ENCODE peak calls at places on chromosomes 16 and 17, in five cellular contexts. One of them, this sample, is unnamed.

GRCh38 chr16:23408242-23409201 is 44.5 kb downstream of the COG7 start:
- DNase-seq in mesenchymal stem cell: peak; percentile 73
- DNase-seq in IMR-90: peak; percentile 78
- DNase-seq in H1: no peak
- DNase-seq in trophoblast cell: peak; percentile 42
- DNase-seq in this sample: peak; percentile 32

GRCh38 chr16:55264949-55265348 is 59.1 kb upstream of the IRX6 start:
- DNase-seq in mesenchymal stem cell: no peak
- DNase-seq in IMR-90: no peak
- DNase-seq in H1: no peak
- DNase-seq in trophoblast cell: no peak
- DNase-seq in this sample: no peak

GRCh38 chr16:86723699-86724098 is 145.3 kb downstream of the FOXL1 start:
- DNase-seq in mesenchymal stem cell: no peak
- DNase-seq in IMR-90: no peak
- DNase-seq in H1: no peak
- DNase-seq in trophoblast cell: no peak
- DNase-seq in this sample: no peak

GRCh38 chr16:180921-181667 is 835 bp downstream of the HBQ1 start:
- DNase-seq in mesenchymal stem cell: peak; percentile 51
- DNase-seq in IMR-90: peak; percentile 58
- DNase-seq in H1: peak; percentile 54
- DNase-seq in trophoblast cell: peak; percentile 79
- DNase-seq in this sample: peak; percentile 80

GRCh38 chr16:69486272-69486671 is 61.9 kb downstream of the CYB5B start:
- DNase-seq in mesenchymal stem cell: no peak
- DNase-seq in IMR-90: no peak
- DNase-seq in H1: no peak
- DNase-seq in trophoblast cell: no peak
- DNase-seq in this sample: no peak

GRCh38 chr17:81665205-81666091 is 957 bp downstream of the OXLD1 start:
- DNase-seq in mesenchymal stem cell: no peak
- DNase-seq in IMR-90: peak; percentile 6
- DNase-seq in H1: no peak
- DNase-seq in trophoblast cell: no peak
- DNase-seq in this sample: no peak

GRCh38 chr16:70571623-70572022 is 48.0 kb downstream of the SF3B3 start:
- DNase-seq in mesenchymal stem cell: no peak
- DNase-seq in IMR-90: no peak
- DNase-seq in H1: no peak
- DNase-seq in trophoblast cell: no peak
- DNase-seq in this sample: no peak

GRCh38 chr17:81534157-81535006 is 6.2 kb downstream of the FSCN2 start:
- DNase-seq in mesenchymal stem cell: no peak
- DNase-seq in IMR-90: no peak
- DNase-seq in H1: no peak
- DNase-seq in trophoblast cell: no peak
- DNase-seq in this sample: no peak

GRCh38 chr17:32596666-32597065 is 109.9 kb downstream of the CDK5R1 start:
- DNase-seq in mesenchymal stem cell: no peak
- DNase-seq in IMR-90: peak; percentile 5
- DNase-seq in H1: no peak
- DNase-seq in trophoblast cell: no peak
- DNase-seq in this sample: no peak

GRCh38 chr17:36723459-36723858 is 122.1 kb downstream of the MRM1 start:
- DNase-seq in mesenchymal stem cell: no peak
- DNase-seq in IMR-90: no peak
- DNase-seq in H1: no peak
- DNase-seq in trophoblast cell: no peak
- DNase-seq in this sample: no peak

GRCh38 chr17:74832421-74832820 is 27.3 kb downstream of the GRIN2C start:
- DNase-seq in mesenchymal stem cell: no peak
- DNase-seq in IMR-90: no peak
- DNase-seq in H1: no peak
- DNase-seq in trophoblast cell: no peak
- DNase-seq in this sample: no peak

GRCh38 chr16:50555269-50555875 is 7.2 kb downstream of the NKD1 start:
- DNase-seq in mesenchymal stem cell: no peak
- DNase-seq in IMR-90: no peak
- DNase-seq in H1: no peak
- DNase-seq in trophoblast cell: no peak
- DNase-seq in this sample: no peak

GRCh38 chr17:80704381-80704819 is 159.8 kb downstream of the RPTOR start:
- DNase-seq in mesenchymal stem cell: peak; percentile 58
- DNase-seq in IMR-90: peak; percentile 38
- DNase-seq in H1: no peak
- DNase-seq in trophoblast cell: peak; percentile 79
- DNase-seq in this sample: no peak

GRCh38 chr17:75485688-75486087 is 29.3 kb downstream of the TMEM94 start:
- DNase-seq in mesenchymal stem cell: no peak
- DNase-seq in IMR-90: no peak
- DNase-seq in H1: no peak
- DNase-seq in trophoblast cell: no peak
- DNase-seq in this sample: no peak

GRCh38 chr17:19006698-19007097 is 2.1 kb upstream of the FAM83G start:
- DNase-seq in mesenchymal stem cell: no peak
- DNase-seq in IMR-90: no peak
- DNase-seq in H1: no peak
- DNase-seq in trophoblast cell: no peak
- DNase-seq in this sample: no peak

GRCh38 chr17:4944163-4944553 is 4.1 kb downstream of the RNF167 start:
- DNase-seq in mesenchymal stem cell: no peak
- DNase-seq in IMR-90: no peak
- DNase-seq in H1: no peak
- DNase-seq in trophoblast cell: peak; percentile 49
- DNase-seq in this sample: no peak

GRCh38 chr16:11264155-11264832 is 4.8 kb downstream of the TNP2 start:
- DNase-seq in mesenchymal stem cell: no peak
- DNase-seq in IMR-90: no peak
- DNase-seq in H1: no peak
- DNase-seq in trophoblast cell: no peak
- DNase-seq in this sample: no peak

GRCh38 chr17:48250949-48251348 is 143.4 kb downstream of the SNX11 start:
- DNase-seq in mesenchymal stem cell: no peak
- DNase-seq in IMR-90: no peak
- DNase-seq in H1: no peak
- DNase-seq in trophoblast cell: no peak
- DNase-seq in this sample: no peak

GRCh38 chr16:65121870-65122723 is at the start of gene CDH11:
- DNase-seq in mesenchymal stem cell: peak; percentile 92
- DNase-seq in IMR-90: peak; percentile 82
- DNase-seq in H1: no peak
- DNase-seq in trophoblast cell: no peak
- DNase-seq in this sample: peak; percentile 88

GRCh38 chr17:7558544-7559306 is at the start of gene TNFSF13:
- DNase-seq in mesenchymal stem cell: no peak
- DNase-seq in IMR-90: no peak
- DNase-seq in H1: no peak
- DNase-seq in trophoblast cell: no peak
- DNase-seq in this sample: no peak

GRCh38 chr16:75780669-75781068 is 54.4 kb upstream of the CPHXL start:
- DNase-seq in mesenchymal stem cell: no peak
- DNase-seq in IMR-90: no peak
- DNase-seq in H1: no peak
- DNase-seq in trophoblast cell: no peak
- DNase-seq in this sample: no peak

GRCh38 chr16:11396241-11397048 is 51.2 kb downstream of the RMI2 start:
- DNase-seq in mesenchymal stem cell: peak; percentile 70
- DNase-seq in IMR-90: peak; percentile 60
- DNase-seq in H1: peak; percentile 60
- DNase-seq in trophoblast cell: peak; percentile 79
- DNase-seq in this sample: peak; percentile 78

GRCh38 chr16:87682852-87683399 is 80.6 kb downstream of the JPH3 start:
- DNase-seq in mesenchymal stem cell: no peak
- DNase-seq in IMR-90: no peak
- DNase-seq in H1: no peak
- DNase-seq in trophoblast cell: no peak
- DNase-seq in this sample: no peak

GRCh38 chr17:32356378-32356743 is 6.4 kb downstream of the ZNF207 start:
- DNase-seq in mesenchymal stem cell: no peak
- DNase-seq in IMR-90: no peak
- DNase-seq in H1: no peak
- DNase-seq in trophoblast cell: no peak
- DNase-seq in this sample: no peak

GRCh38 chr17:81832608-81833159 is 407 bp downstream of the MCRIP1 start:
- DNase-seq in mesenchymal stem cell: peak; percentile 44
- DNase-seq in IMR-90: no peak
- DNase-seq in H1: no peak
- DNase-seq in trophoblast cell: peak; percentile 31
- DNase-seq in this sample: no peak

GRCh38 chr17:76272541-76273434 is 7.6 kb downstream of the UBALD2 start:
- DNase-seq in mesenchymal stem cell: peak; percentile 52
- DNase-seq in IMR-90: no peak
- DNase-seq in H1: no peak
- DNase-seq in trophoblast cell: peak; percentile 40
- DNase-seq in this sample: no peak

GRCh38 chr17:16046966-16047365 is 47.3 kb downstream of the TTC19 start:
- DNase-seq in mesenchymal stem cell: no peak
- DNase-seq in IMR-90: peak; percentile 13
- DNase-seq in H1: no peak
- DNase-seq in trophoblast cell: no peak
- DNase-seq in this sample: no peak

GRCh38 chr16:70700101-70701020 is 14.5 kb upstream of the MTSS2 start:
- DNase-seq in mesenchymal stem cell: peak; percentile 36
- DNase-seq in IMR-90: no peak
- DNase-seq in H1: no peak
- DNase-seq in trophoblast cell: no peak
- DNase-seq in this sample: no peak

GRCh38 chr17:3865166-3865565 is 19.1 kb upstream of the NCBP3 start:
- DNase-seq in mesenchymal stem cell: no peak
- DNase-seq in IMR-90: no peak
- DNase-seq in H1: no peak
- DNase-seq in trophoblast cell: no peak
- DNase-seq in this sample: no peak

GRCh38 chr17:59492091-59492451 is 73.3 kb upstream of the DHX40 start:
- DNase-seq in mesenchymal stem cell: no peak
- DNase-seq in IMR-90: no peak
- DNase-seq in H1: no peak
- DNase-seq in trophoblast cell: peak; percentile 89
- DNase-seq in this sample: no peak

GRCh38 chr16:46573008-46573833 is 48.0 kb downstream of the SHCBP1 start:
- DNase-seq in mesenchymal stem cell: peak; percentile 75
- DNase-seq in IMR-90: peak; percentile 52
- DNase-seq in H1: no peak
- DNase-seq in trophoblast cell: peak; percentile 89
- DNase-seq in this sample: no peak

GRCh38 chr17:28344435-28344901 is 8.9 kb downstream of the TNFAIP1 start:
- DNase-seq in mesenchymal stem cell: no peak
- DNase-seq in IMR-90: no peak
- DNase-seq in H1: no peak
- DNase-seq in trophoblast cell: no peak
- DNase-seq in this sample: no peak

GRCh38 chr17:62627904-62628603 is 584 bp downstream of the MRC2 start:
- DNase-seq in mesenchymal stem cell: peak; percentile 80
- DNase-seq in IMR-90: peak; percentile 74
- DNase-seq in H1: no peak
- DNase-seq in trophoblast cell: peak; percentile 29
- DNase-seq in this sample: peak; percentile 21

GRCh38 chr17:72426948-72427760 is 306.3 kb downstream of the SOX9 start:
- DNase-seq in mesenchymal stem cell: no peak
- DNase-seq in IMR-90: no peak
- DNase-seq in H1: no peak
- DNase-seq in trophoblast cell: no peak
- DNase-seq in this sample: no peak

GRCh38 chr16:1355591-1355990 is 3.9 kb downstream of the GNPTG start:
- DNase-seq in mesenchymal stem cell: no peak
- DNase-seq in IMR-90: no peak
- DNase-seq in H1: no peak
- DNase-seq in trophoblast cell: no peak
- DNase-seq in this sample: no peak

GRCh38 chr16:56355221-56355620 is 70.1 kb downstream of the AMFR start:
- DNase-seq in mesenchymal stem cell: no peak
- DNase-seq in IMR-90: no peak
- DNase-seq in H1: no peak
- DNase-seq in trophoblast cell: no peak
- DNase-seq in this sample: no peak

GRCh38 chr17:6668727-6669425 is 17.3 kb downstream of the C17orf100 start:
- DNase-seq in mesenchymal stem cell: no peak
- DNase-seq in IMR-90: no peak
- DNase-seq in H1: no peak
- DNase-seq in trophoblast cell: no peak
- DNase-seq in this sample: no peak

GRCh38 chr16:30011505-30012480 is 966 bp upstream of the DOC2A start:
- DNase-seq in mesenchymal stem cell: no peak
- DNase-seq in IMR-90: no peak
- DNase-seq in H1: no peak
- DNase-seq in trophoblast cell: no peak
- DNase-seq in this sample: no peak
- H3K4me3 ChIP-seq in mesenchymal stem cell: no peak overlapping the region
- H3K4me3 ChIP-seq in IMR-90: no peak overlapping the region
- H3K4me3 ChIP-seq in H1: peak overlapping the region; percentile 77
- H3K4me3 ChIP-seq in trophoblast cell: no peak overlapping the region
- H3K4me3 ChIP-seq in this sample: peak overlapping the region; percentile 67

GRCh38 chr17:17824780-17825614 is 11.8 kb downstream of the SREBF1 start:
- DNase-seq in mesenchymal stem cell: peak; percentile 37
- DNase-seq in IMR-90: no peak
- DNase-seq in H1: no peak
- DNase-seq in trophoblast cell: no peak
- DNase-seq in this sample: no peak
- H4K91ac ChIP-seq in mesenchymal stem cell: peak overlapping the region; percentile 98
- H4K91ac ChIP-seq in IMR-90: peak overlapping the region; percentile 91
- H4K91ac ChIP-seq in H1: peak overlapping the region; percentile 95
- H4K91ac ChIP-seq in trophoblast cell: peak overlapping the region; percentile 95
- H4K91ac ChIP-seq in this sample: no peak overlapping the region

GRCh38 chr17:2610640-2611175 is 17.3 kb downstream of the PAFAH1B1 start:
- DNase-seq in mesenchymal stem cell: no peak
- DNase-seq in IMR-90: no peak
- DNase-seq in H1: no peak
- DNase-seq in trophoblast cell: no peak
- DNase-seq in this sample: no peak
- H3K4ac ChIP-seq in mesenchymal stem cell: no peak overlapping the region
- H3K4ac ChIP-seq in IMR-90: no peak overlapping the region
- H3K4ac ChIP-seq in H1: no peak overlapping the region
- H3K4ac ChIP-seq in trophoblast cell: peak overlapping the region; percentile 75
- H3K4ac ChIP-seq in this sample: no peak overlapping the region

GRCh38 chr17:40065041-40065770 is 2.4 kb downstream of the THRA start:
- DNase-seq in mesenchymal stem cell: peak; percentile 58
- DNase-seq in IMR-90: peak; percentile 58
- DNase-seq in H1: no peak
- DNase-seq in trophoblast cell: no peak
- DNase-seq in this sample: no peak
- H3K4me3 ChIP-seq in mesenchymal stem cell: peak overlapping the region; percentile 98
- H3K4me3 ChIP-seq in IMR-90: peak overlapping the region; percentile 95
- H3K4me3 ChIP-seq in H1: no peak overlapping the region
- H3K4me3 ChIP-seq in trophoblast cell: no peak overlapping the region
- H3K4me3 ChIP-seq in this sample: no peak overlapping the region

This sample was measured in neuronal stem cell.